ENCODE peak calls at places on chromosomes 5 and 9, in four cellular contexts. One of them, this sample, is unnamed.
A peak's percentile ranks its signal among the peaks of the same experiment; 100 is the strongest.

GRCh38 chr9:34271618-34272017 is 57.5 kb downstream of the KIF24 start:
- DNase-seq in hepatocyte: no peak
- DNase-seq in amniotic stem cell: no peak
- DNase-seq in amniotic epithelial cell: no peak
- DNase-seq in this sample: no peak

GRCh38 chr9:37618817-37619216 is 26.4 kb upstream of the TOMM5 start:
- DNase-seq in hepatocyte: peak; percentile 21
- DNase-seq in amniotic stem cell: peak; percentile 15
- DNase-seq in amniotic epithelial cell: peak; percentile 96
- DNase-seq in this sample: no peak

GRCh38 chr5:44365351-44365750 is 23.9 kb downstream of the FGF10 start:
- DNase-seq in hepatocyte: peak; percentile 21
- DNase-seq in amniotic stem cell: no peak
- DNase-seq in amniotic epithelial cell: peak; percentile 91
- DNase-seq in this sample: no peak

GRCh38 chr9:136432591-136432990 is 7.1 kb downstream of the INPP5E start:
- DNase-seq in hepatocyte: no peak
- DNase-seq in amniotic stem cell: no peak
- DNase-seq in amniotic epithelial cell: no peak
- DNase-seq in this sample: no peak

GRCh38 chr5:19479562-19479961 is 508.4 kb downstream of the CDH18 start:
- DNase-seq in hepatocyte: no peak
- DNase-seq in amniotic stem cell: no peak
- DNase-seq in amniotic epithelial cell: no peak
- DNase-seq in this sample: no peak

GRCh38 chr9:37753489-37754190 is at the start of gene TRMT10B:
- DNase-seq in hepatocyte: peak; percentile 84
- DNase-seq in amniotic stem cell: no peak
- DNase-seq in amniotic epithelial cell: peak; percentile 77
- DNase-seq in this sample: peak; percentile 35

GRCh38 chr9:123763910-123764588 is 165.9 kb downstream of the DENND1A start:
- DNase-seq in hepatocyte: no peak
- DNase-seq in amniotic stem cell: peak; percentile 31
- DNase-seq in amniotic epithelial cell: peak; percentile 95
- DNase-seq in this sample: no peak

GRCh38 chr5:155954739-155955445 is 372.1 kb upstream of the SGCD start:
- DNase-seq in hepatocyte: no peak
- DNase-seq in amniotic stem cell: no peak
- DNase-seq in amniotic epithelial cell: no peak
- DNase-seq in this sample: no peak

GRCh38 chr5:150829744-150830143 is 16.6 kb upstream of the IRGM start:
- DNase-seq in hepatocyte: no peak
- DNase-seq in amniotic stem cell: no peak
- DNase-seq in amniotic epithelial cell: no peak
- DNase-seq in this sample: no peak

GRCh38 chr5:10324519-10325370 is 17.0 kb upstream of the CMBL start:
- DNase-seq in hepatocyte: no peak
- DNase-seq in amniotic stem cell: no peak
- DNase-seq in amniotic epithelial cell: no peak
- DNase-seq in this sample: no peak